ENCODE peak calls at places on chromosome X, in eight cellular contexts. R, K, Y, C, D, U, J and V are unnamed samples. For H3K4me1, the result is how much of the 10 kb centered on the place peaks cover.

GRCh38 chrX:86013792-86014191 is 33.6 kb downstream of the CHM start:
- DNase-seq in Y (no peak), K (no peak), D (no peak), R (no peak), C (no peak), J (no peak), U (no peak), V (no peak)

GRCh38 chrX:115522955-115523354 is 38.0 kb upstream of the PLS3 start:
- DNase-seq in J (no peak), D (no peak), R (no peak), Y (no peak), K (no peak), C (no peak), U (no peak), V (no peak)

GRCh38 chrX:68183612-68184214 is 249.6 kb downstream of the OPHN1 start:
- DNase-seq in R (peak), D (no peak), Y (peak), K (no peak), C (peak), U (no peak), J (no peak), V (no peak)

GRCh38 chrX:21438792-21439191 is 64.6 kb downstream of the CNKSR2 start:
- DNase-seq in C (no peak), J (no peak), D (no peak), K (no peak), Y (peak), R (no peak), U (no peak), V (no peak)

GRCh38 chrX:13064599-13065143 is 20.3 kb upstream of the FAM9C start:
- DNase-seq in R (no peak), Y (no peak), J (no peak), D (no peak), C (no peak), U (no peak), K (peak), V (no peak)

GRCh38 chrX:53080628-53081580 is 1.3 kb upstream of the TSPYL2 start:
- DNase-seq in D (no peak), U (no peak), C (no peak), J (no peak), Y (peak), K (no peak), R (no peak), V (no peak)

GRCh38 chrX:17040711-17041110 is 94.3 kb downstream of the REPS2 start:
- DNase-seq in U (no peak), J (no peak), D (no peak), R (peak), C (no peak), K (no peak), Y (no peak), V (no peak)

GRCh38 chrX:54044877-54045328 is 630 bp upstream of the PHF8 start:
- DNase-seq in D (no peak), Y (no peak), C (peak), U (no peak), J (no peak), R (peak), K (no peak), V (no peak)

GRCh38 chrX:3609800-3610199 is 103.6 kb downstream of the PRKX start:
- DNase-seq in D (no peak), R (peak), C (no peak), K (no peak), U (no peak), Y (no peak), J (no peak), V (no peak)

GRCh38 chrX:45083314-45083713 is 117.4 kb downstream of the DIPK2B start:
- DNase-seq in K (no peak), J (no peak), Y (no peak), D (no peak), C (no peak), R (no peak), U (no peak), V (no peak)

GRCh38 chrX:17798921-17799320 is 61.6 kb downstream of the SCML1 start:
- DNase-seq in U (no peak), R (no peak), Y (no peak), K (no peak), C (no peak), J (no peak), D (no peak), V (no peak)

GRCh38 chrX:97211070-97211469 is 327.4 kb downstream of the RPA4 start:
- DNase-seq in K (no peak), Y (no peak), D (no peak), J (no peak), C (no peak), U (no peak), R (peak), V (no peak)

GRCh38 chrX:132957211-132958085 is 981 bp downstream of the HS6ST2 start:
- DNase-seq in D (peak), R (no peak), Y (no peak), J (peak), C (peak), K (no peak), U (no peak), V (no peak)

GRCh38 chrX:133670394-133670793 is 255.1 kb upstream of the GPC4 start:
- DNase-seq in R (peak), C (peak), K (no peak), U (no peak), Y (no peak), J (no peak), D (no peak), V (no peak)

GRCh38 chrX:132023896-132024386 is 839 bp downstream of the STK26 start:
- DNase-seq in U (no peak), Y (peak), D (no peak), K (no peak), R (peak), J (peak), C (no peak), V (peak)

GRCh38 chrX:136747003-136747986 is 33.4 kb downstream of the ARHGEF6 start:
- DNase-seq in R (no peak), C (no peak), D (no peak), J (no peak), Y (no peak), K (no peak), U (no peak), V (no peak)

GRCh38 chrX:133709486-133709885 is 275.9 kb downstream of the GPC3 start:
- DNase-seq in K (no peak), U (no peak), J (no peak), R (no peak), Y (no peak), D (no peak), C (no peak), V (no peak)

GRCh38 chrX:126900937-126901336 is 81.4 kb downstream of the PRR32 start:
- DNase-seq in R (no peak), J (peak), Y (no peak), K (no peak), C (no peak), D (no peak), U (no peak), V (no peak)

GRCh38 chrX:78658851-78659744 is at the start of gene RTL3:
- DNase-seq in U (no peak), K (no peak), R (peak), Y (no peak), D (no peak), C (no peak), J (no peak), V (no peak)

GRCh38 chrX:116111934-116112595 is 58.5 kb upstream of the AGTR2 start:
- DNase-seq in K (no peak), Y (no peak), J (no peak), D (no peak), U (no peak), R (no peak), C (no peak), V (no peak)

GRCh38 chrX:132774312-132774711 is 184.1 kb downstream of the HS6ST2 start:
- DNase-seq in U (peak), K (no peak), Y (no peak), R (peak), C (no peak), J (no peak), D (no peak), V (no peak)

GRCh38 chrX:16484338-16484737 is 165.6 kb upstream of the S100G start:
- DNase-seq in Y (no peak), C (no peak), R (peak), J (no peak), D (no peak), U (peak), K (no peak), V (no peak)

GRCh38 chrX:113274801-113275200 is 434.2 kb upstream of the AMOT start:
- DNase-seq in J (no peak), C (no peak), Y (no peak), K (no peak), R (no peak), U (no peak), D (no peak), V (no peak)

GRCh38 chrX:74178536-74178935 is 125.4 kb upstream of the ZCCHC13 start:
- DNase-seq in U (no peak), J (no peak), Y (no peak), R (no peak), D (no peak), K (no peak), C (no peak), V (no peak)

GRCh38 chrX:77446029-77446585 is 1.1 kb upstream of the FGF16 start:
- DNase-seq in Y (no peak), U (no peak), C (no peak), K (no peak), D (peak), R (no peak), J (peak), V (no peak)

GRCh38 chrX:120751683-120752082 is 121.8 kb upstream of the C1GALT1C1 start:
- DNase-seq in Y (no peak), R (no peak), K (no peak), U (no peak), J (no peak), C (no peak), D (no peak), V (no peak)
- H3K4me1 ChIP-seq in Y (under half), R (under half), K (under half), U (under half), J (under half), C (under half), D (under half), V (under half)

GRCh38 chrX:153765138-153766079 is 1.4 kb downstream of the PLXNB3 start:
- DNase-seq in C (peak), J (peak), Y (no peak), R (no peak), U (no peak), K (peak), D (peak), V (no peak)
- H3K4me3 ChIP-seq in C (peak), J (peak), Y (no peak), R (peak), U (peak), K (peak), D (no peak), V (no peak)

DNA sequence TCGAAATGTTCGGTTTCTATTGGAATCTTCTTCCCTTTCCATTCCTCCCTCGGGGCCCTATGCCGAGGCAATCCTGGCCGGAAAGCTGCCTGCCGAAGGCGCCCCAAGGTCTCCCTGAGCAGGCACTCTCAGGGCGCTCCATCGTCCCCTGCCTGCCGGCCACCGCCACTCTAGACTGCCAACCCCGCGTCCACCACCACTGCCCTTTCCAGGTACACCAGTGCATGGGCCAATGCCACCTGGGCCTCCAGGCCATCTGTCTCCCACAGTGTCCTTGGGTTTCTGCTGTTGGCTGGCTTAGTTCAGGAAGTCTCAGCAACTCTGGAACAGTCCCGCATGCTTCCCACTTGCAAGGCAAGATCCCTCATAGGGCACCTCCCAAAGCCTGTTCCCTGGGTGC is 14.6 kb downstream of the CTAG1A start:
- DNase-seq in D (no peak), U (no peak), J (no peak), R (no peak), C (no peak), Y (no peak), K (no peak), V (no peak)
- H3K27ac ChIP-seq in D (no peak), U (peak), J (no peak), R (peak), C (no peak), Y (no peak), K (no peak), V (no peak)

DNA sequence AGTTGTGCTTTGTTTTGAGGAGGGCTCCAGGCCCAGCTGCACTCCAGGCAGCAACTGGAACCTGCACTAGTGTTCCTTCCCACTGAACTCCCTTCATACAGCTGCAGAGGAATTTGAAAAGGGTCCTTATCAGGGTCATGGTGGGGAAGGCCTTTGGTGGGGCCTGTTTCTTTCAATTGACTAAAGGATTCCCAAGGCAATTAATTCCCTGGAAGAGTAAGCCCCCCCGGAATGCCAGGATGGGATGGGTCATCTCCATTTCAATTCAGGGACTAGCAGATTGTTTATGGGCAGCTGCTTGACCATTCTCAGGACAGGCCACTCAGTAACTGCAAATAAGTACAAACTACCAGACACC is 45.3 kb downstream of the TSC22D3 start:
- DNase-seq in Y (no peak), J (no peak), K (no peak), U (no peak), R (no peak), D (no peak), C (no peak), V (no peak)
- H3K4me1 ChIP-seq in Y (under half), J (half or more), K (under half), U (half or more), R (half or more), D (half or more), C (under half), V (under half)

DNA sequence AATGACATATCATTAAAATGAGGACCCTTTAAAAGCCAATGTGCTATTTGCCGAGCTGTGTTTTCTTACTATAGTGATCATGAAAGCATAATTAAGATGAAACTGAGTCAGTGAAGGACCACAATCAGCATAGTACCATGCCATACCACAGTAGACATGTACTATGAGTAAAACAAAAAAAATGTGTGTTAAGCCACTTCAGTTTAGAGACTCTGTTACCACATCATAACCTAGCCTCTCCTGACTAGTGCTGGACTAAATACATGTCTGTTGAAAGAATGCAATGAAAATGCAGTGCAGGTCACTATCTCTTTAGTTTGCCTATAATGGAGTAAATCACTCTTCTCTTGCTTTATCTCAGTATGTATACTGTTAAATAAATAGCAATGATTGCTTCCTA is 12.3 kb upstream of the DDX53 start:
- DNase-seq in Y (no peak), K (no peak), U (no peak), J (no peak), C (no peak), D (no peak), R (no peak), V (no peak)
- H3K4me3 ChIP-seq in Y (no peak), K (no peak), U (no peak), J (no peak), C (no peak), D (no peak), R (no peak), V (no peak)

GRCh38 chrX:1244164-1245076 is 24.2 kb upstream of the CSF2RA start:
- DNase-seq in U (no peak), D (no peak), R (peak), K (no peak), Y (no peak), C (no peak), J (no peak), V (no peak)
- H3K27ac ChIP-seq in U (peak), D (no peak), R (no peak), K (no peak), Y (no peak), C (no peak), J (no peak), V (no peak)